ENCODE peak calls at places on chromosomes 12 and 14, in seven cellular contexts. Z is NCI-H1105; F is endothelial cell; N is hepatic stellate cell; G is activated CD4-positive, CD25-positive, alpha-beta regulatory T cell; O is ureter; H is bronchial epithelial cell. L is an unnamed sample.

GRCh38 chr12:132986885-132987225 is 688 bp downstream of the ZNF26 start:
- DNase-seq in H (peak; percentile 15), F (no peak), N (no peak), G (no peak), O (no peak), Z (no peak), L (no peak)

GRCh38 chr14:33567003-33567735 is 383.7 kb downstream of the EGLN3 start:
- DNase-seq in Z (no peak), O (no peak), F (no peak), H (no peak), N (no peak), G (no peak), L (no peak)

GRCh38 chr12:55670213-55670730 is 33.6 kb downstream of the OR10P1 start:
- DNase-seq in O (no peak), F (no peak), H (no peak), G (no peak), Z (no peak), N (no peak), L (no peak)

GRCh38 chr14:68668028-68668427 is 124.8 kb downstream of the ZFP36L1 start:
- DNase-seq in O (no peak), F (no peak), G (no peak), Z (no peak), H (no peak), N (no peak), L (no peak)

GRCh38 chr14:80607430-80608200 is 333.9 kb downstream of the CEP128 start:
- DNase-seq in H (no peak), Z (no peak), G (no peak), F (no peak), O (no peak), N (no peak), L (no peak)

GRCh38 chr12:49671051-49671765 is 36.0 kb downstream of the FMNL3 start:
- DNase-seq in Z (no peak), F (no peak), G (peak; percentile 18), O (no peak), N (no peak), H (peak; percentile 8), L (peak; percentile 56)

GRCh38 chr12:88453323-88453722 is 126.9 kb downstream of the KITLG start:
- DNase-seq in H (peak; percentile 25), O (no peak), F (no peak), N (no peak), G (no peak), Z (no peak), L (no peak)

GRCh38 chr12:29273178-29273843 is 107.7 kb downstream of the ERGIC2 start:
- DNase-seq in Z (no peak), N (no peak), F (no peak), G (no peak), H (no peak), O (no peak), L (no peak)

GRCh38 chr12:100995201-100995600 is 200.6 kb downstream of the ANO4 start:
- DNase-seq in F (no peak), H (peak; percentile 65), O (no peak), G (no peak), Z (no peak), N (no peak), L (no peak)

GRCh38 chr12:27436768-27437167 is 9.8 kb upstream of the SMCO2 start:
- DNase-seq in N (no peak), O (no peak), Z (no peak), H (no peak), G (no peak), F (no peak), L (no peak)

L was measured in T-helper 22 cell.